ENCODE peak calls at places on chromosome 11, in eight cellular contexts. Q is pancreas, S is uterus, P is A549, L is cardiac muscle cell, W is ascending aorta, H is adrenal gland, N is GM23338. U is an unnamed sample.

GRCh38 chr11:116707250-116707649 is 65.5 kb downstream of the BUD13 start:
- DNase-seq in Q (peak; percentile 79), S (no peak), P (no peak), L (no peak), W (no peak), H (no peak), N (peak; percentile 62), U (no peak)

GRCh38 chr11:66892926-66893325 is 36.1 kb downstream of the LRFN4 start:
- DNase-seq in Q (no peak), S (no peak), P (no peak), L (no peak), W (no peak), H (no peak), N (no peak), U (no peak)

GRCh38 chr11:11777897-11778296 is 63.9 kb upstream of the USP47 start:
- DNase-seq in Q (no peak), S (no peak), P (no peak), L (no peak), W (no peak), H (no peak), N (no peak), U (no peak)

GRCh38 chr11:117316197-117316961 is at the start of gene BACE1:
- DNase-seq in Q (peak; percentile 87), S (peak; percentile 84), P (peak; percentile 81), L (peak; percentile 91), W (peak; percentile 88), H (peak; percentile 82), N (peak; percentile 97), U (no peak)

GRCh38 chr11:26715133-26715532 is 6.7 kb downstream of the SLC5A12 start:
- DNase-seq in Q (no peak), S (no peak), P (no peak), L (no peak), W (no peak), H (no peak), N (no peak), U (no peak)

GRCh38 chr11:94924074-94925031 is 49.0 kb downstream of the CWC15 start:
- DNase-seq in Q (no peak), S (no peak), P (no peak), L (no peak), W (no peak), H (no peak), N (no peak), U (peak; percentile 9)

GRCh38 chr11:36034572-36035331 is 90.9 kb downstream of the LDLRAD3 start:
- DNase-seq in Q (no peak), S (no peak), P (peak; percentile 45), L (peak; percentile 74), W (no peak), H (no peak), N (no peak), U (no peak)

GRCh38 chr11:93075782-93076181 is 106.3 kb downstream of the MTNR1B start:
- DNase-seq in Q (no peak), S (no peak), P (no peak), L (peak; percentile 13), W (no peak), H (no peak), N (no peak), U (no peak)

GRCh38 chr11:35658028-35658948 is 4.3 kb upstream of the TRIM44 start:
- DNase-seq in Q (no peak), S (no peak), P (no peak), L (no peak), W (no peak), H (no peak), N (no peak), U (no peak)

GRCh38 chr11:86021390-86021789 is 47.5 kb downstream of the PICALM start:
- DNase-seq in Q (no peak), S (no peak), P (no peak), L (no peak), W (no peak), H (no peak), N (no peak), U (no peak)

GRCh38 chr11:92828576-92828975 is 140.9 kb upstream of the MTNR1B start:
- DNase-seq in Q (no peak), S (no peak), P (no peak), L (no peak), W (no peak), H (no peak), N (peak; percentile 33), U (no peak)

GRCh38 chr11:94832604-94833238 is 64.6 kb downstream of the AMOTL1 start:
- DNase-seq in Q (no peak), S (no peak), P (no peak), L (no peak), W (no peak), H (no peak), N (no peak), U (no peak)

GRCh38 chr11:3090096-3090901 is 33.1 kb upstream of the CARS1 start:
- DNase-seq in Q (no peak), S (peak; percentile 13), P (no peak), L (no peak), W (no peak), H (no peak), N (no peak), U (no peak)

GRCh38 chr11:15525582-15525981 is 410.9 kb downstream of the INSC start:
- DNase-seq in Q (no peak), S (no peak), P (no peak), L (no peak), W (no peak), H (no peak), N (no peak), U (no peak)

GRCh38 chr11:1772270-1773130 is 8.8 kb upstream of the CTSD start:
- DNase-seq in Q (peak; percentile 48), S (peak; percentile 71), P (peak; percentile 94), L (peak; percentile 92), W (peak; percentile 83), H (peak; percentile 84), N (peak; percentile 79), U (no peak)

GRCh38 chr11:8577791-8578581 is 16.0 kb downstream of the STK33 start:
- DNase-seq in Q (no peak), S (no peak), P (no peak), L (no peak), W (no peak), H (no peak), N (no peak), U (no peak)

GRCh38 chr11:47433991-47434786 is 8.0 kb upstream of the PSMC3 start:
- DNase-seq in Q (no peak), S (peak; percentile 39), P (no peak), L (peak; percentile 71), W (peak; percentile 81), H (peak; percentile 91), N (no peak), U (no peak)

DNA sequence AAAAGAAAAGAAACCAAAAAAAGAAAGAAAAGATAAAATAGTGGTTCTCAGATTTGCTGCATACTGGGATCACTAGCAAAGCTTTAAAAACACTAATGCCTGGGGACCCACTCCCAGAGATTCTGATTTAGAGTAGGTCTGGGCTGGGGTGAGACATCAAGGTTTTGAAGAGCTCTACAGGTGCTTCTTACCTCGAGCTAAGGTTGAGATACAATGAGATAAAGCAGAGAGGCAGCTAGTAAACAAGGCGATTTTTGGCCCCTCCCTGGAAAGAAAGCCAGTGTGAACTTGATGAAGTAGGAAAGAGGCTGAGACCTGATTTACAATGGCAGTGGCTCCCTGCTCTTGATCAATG is 327.6 kb upstream of the CCDC90B start:
- DNase-seq in Q (no peak), S (no peak), P (no peak), L (no peak), W (no peak), H (no peak), N (no peak), U (no peak)
- TF ChIP-seq CTCF in Q (no peak), S (no peak), P (no peak), L (no peak), W (no peak), H (no peak), N (no peak), U (no peak)

GRCh38 chr11:130180896-130181294 is 21.3 kb downstream of the ST14 start:
- DNase-seq in Q (no peak), S (no peak), P (no peak), L (no peak), W (no peak), H (no peak), N (no peak), U (no peak)
- H3K27ac ChIP-seq in Q (peak overlapping the region; percentile 82), S (no peak overlapping the region), P (peak overlapping the region; percentile 33), L (no peak overlapping the region), W (no peak overlapping the region), H (peak overlapping the region; percentile 49), N (no peak overlapping the region), U (no peak overlapping the region)

GRCh38 chr11:114398303-114398920 is 1.9 kb downstream of the C11orf71 start:
- DNase-seq in Q (no peak), S (no peak), P (no peak), L (no peak), W (no peak), H (no peak), N (no peak), U (no peak)

GRCh38 chr11:114400974-114401223 is 433 bp downstream of the RBM7 start:
- DNase-seq in Q (no peak), S (no peak), P (no peak), L (no peak), W (no peak), H (no peak), N (no peak), U (no peak)

GRCh38 chr11:114400222-114400973 is at the start of the genes C11orf71 and RBM7:
- DNase-seq in Q (peak; percentile 99), S (peak; percentile 98), P (peak; percentile 98), L (peak; percentile 99), W (peak; percentile 99), H (peak; percentile 99), N (peak; percentile 95), U (peak; percentile 97)

GRCh38 chr11:114399490-114399889 is 821 bp downstream of the C11orf71 start:
- DNase-seq in Q (no peak), S (no peak), P (peak; percentile 16), L (no peak), W (no peak), H (no peak), N (no peak), U (no peak)

GRCh38 chr11:114399903-114400221 is 449 bp downstream of the C11orf71 start:
- DNase-seq in Q (peak; percentile 79), S (no peak), P (no peak), L (peak; percentile 74), W (no peak), H (no peak), N (peak; percentile 92), U (no peak)
- TF ChIP-seq CTCF in Q (no peak), S (no peak), P (no peak), L (no peak), W (no peak), H (no peak), N (no peak), U (no peak)

GRCh38 chr11:78420255-78420764 is 2.7 kb upstream of the GAB2 start:
- DNase-seq in Q (peak; percentile 71), S (peak; percentile 76), P (peak; percentile 85), L (peak; percentile 94), W (peak; percentile 90), H (peak; percentile 81), N (peak; percentile 86), U (peak; percentile 49)

GRCh38 chr11:78418584-78419211 is 1.1 kb upstream of the GAB2 start:
- DNase-seq in Q (no peak), S (no peak), P (no peak), L (no peak), W (no peak), H (no peak), N (no peak), U (no peak)

GRCh38 chr11:78420796-78421209 is 3.2 kb upstream of the GAB2 start:
- DNase-seq in Q (no peak), S (peak; percentile 91), P (no peak), L (peak; percentile 82), W (peak; percentile 93), H (peak; percentile 66), N (no peak), U (no peak)

GRCh38 chr11:78417888-78418583 is 416 bp upstream of the GAB2 start:
- DNase-seq in Q (peak; percentile 90), S (peak; percentile 86), P (peak; percentile 73), L (peak; percentile 87), W (peak; percentile 92), H (peak; percentile 79), N (peak; percentile 82), U (peak; percentile 59)

GRCh38 chr11:78419327-78419726 is 1.7 kb upstream of the GAB2 start:
- DNase-seq in Q (no peak), S (peak; percentile 75), P (peak; percentile 71), L (peak; percentile 99), W (peak; percentile 94), H (peak; percentile 81), N (no peak), U (no peak)
- H3K27ac ChIP-seq in Q (no peak overlapping the region), S (peak overlapping the region; percentile 99), P (no peak overlapping the region), L (no peak overlapping the region), W (peak overlapping the region; percentile 100), H (peak overlapping the region; percentile 51), N (no peak overlapping the region), U (no peak overlapping the region)

U was measured in CD4-positive, alpha-beta T cell.